ENCODE peak calls at places on chromosomes 4 and X, in seven cellular contexts. Z is transverse colon, J is breast epithelium, K is suprapubic skin, B is endothelial cell of umbilical vein, D is IMR-90, H is HCT116. V is an unnamed sample.

GRCh38 chr4:154686838-154687237 is 57.0 kb upstream of the LRAT start:
- DNase-seq in Z (no peak), J (no peak), K (no peak), B (no peak), D (no peak), H (no peak), V (no peak)

GRCh38 chrX:2710041-2710471 is 19.0 kb downstream of the CD99 start:
- DNase-seq in Z (peak), J (no peak), K (peak), B (peak), D (peak), H (peak), V (no peak)

GRCh38 chr4:73456177-73457022 is 20.4 kb downstream of the AFP start:
- DNase-seq in Z (no peak), J (no peak), K (no peak), B (no peak), D (no peak), H (no peak), V (no peak)

GRCh38 chr4:32831104-32831503 is 2110.9 kb downstream of the PCDH7 start:
- DNase-seq in Z (no peak), J (no peak), K (no peak), B (no peak), D (no peak), H (no peak), V (no peak)

GRCh38 chrX:150223176-150224015 is 139.7 kb upstream of the MAMLD1 start:
- DNase-seq in Z (no peak), J (no peak), K (no peak), B (no peak), D (no peak), H (no peak), V (no peak)

GRCh38 chrX:71212536-71212935 is 10.5 kb upstream of the GJB1 start:
- DNase-seq in Z (no peak), J (no peak), K (no peak), B (no peak), D (no peak), H (no peak), V (no peak)

GRCh38 chrX:153304988-153305736 is 16.4 kb downstream of the PNMA6F start:
- DNase-seq in Z (no peak), J (no peak), K (no peak), B (no peak), D (no peak), H (no peak), V (no peak)

GRCh38 chr4:38145033-38145673 is 185.0 kb downstream of the PTTG2 start:
- DNase-seq in Z (no peak), J (no peak), K (no peak), B (no peak), D (no peak), H (no peak), V (no peak)

DNA sequence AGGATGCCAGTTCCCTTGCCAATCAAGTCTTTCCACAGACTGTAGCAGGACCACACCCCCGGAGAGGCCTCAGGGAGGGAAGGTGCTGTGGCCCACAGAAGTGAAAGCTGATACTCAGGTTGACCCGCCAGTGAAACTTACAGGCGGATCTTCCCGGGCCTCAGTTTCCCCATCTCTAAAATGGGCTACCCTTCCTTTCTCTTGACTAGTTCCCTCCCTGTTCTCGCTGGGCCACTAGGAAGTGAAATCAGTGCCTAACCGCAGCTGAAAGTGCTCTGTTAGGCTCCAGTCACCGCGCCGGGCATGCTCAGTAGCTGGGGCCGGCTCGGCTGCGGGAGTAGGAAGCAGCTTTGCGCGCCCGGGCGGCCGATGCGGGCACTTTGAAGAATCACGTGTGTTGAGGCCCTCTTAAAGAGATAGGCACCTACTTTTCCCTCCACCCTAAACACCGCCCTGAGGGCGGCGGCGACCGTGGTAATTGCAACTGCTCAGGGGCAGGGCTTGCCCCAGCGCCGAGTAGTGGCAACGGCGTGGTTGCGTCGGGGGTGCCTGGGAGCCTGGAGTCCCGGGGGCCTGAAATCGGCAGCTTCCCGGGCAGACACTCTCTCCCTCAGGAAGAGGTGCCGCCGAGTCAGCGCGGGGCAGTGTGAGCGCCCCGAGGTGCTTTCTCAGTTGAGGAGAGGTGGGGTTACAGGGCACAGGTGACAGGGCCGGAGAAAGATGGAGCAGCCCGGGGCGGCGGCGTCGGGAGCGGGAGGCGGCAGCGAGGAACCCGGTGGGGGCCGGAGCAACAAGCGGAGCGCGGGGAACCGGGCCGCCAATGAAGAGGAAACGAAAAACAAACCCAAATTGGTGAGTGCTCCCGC is at the start of gene DIAPH2:
- DNase-seq in Z (peak), J (peak), K (peak), B (peak), D (peak), H (peak), V (peak)
- TF ChIP-seq POLR2A in Z (peak), J (no peak), K (no peak), B (no peak), D (peak), H (no peak), V (no peak)

GRCh38 chr4:186258216-186258811 is 7.7 kb upstream of the F11 start:
- DNase-seq in Z (no peak), J (no peak), K (no peak), B (no peak), D (no peak), H (no peak), V (no peak)
- TF ChIP-seq POLR2A in Z (no peak), J (no peak), K (no peak), B (no peak), D (no peak), H (no peak), V (no peak)

GRCh38 chr4:766152-766515 is 59.8 kb downstream of the CPLX1 start:
- DNase-seq in Z (no peak), J (no peak), K (no peak), B (no peak), D (peak), H (no peak), V (no peak)

GRCh38 chr4:763922-764321 is 58.3 kb downstream of the PCGF3 start:
- DNase-seq in Z (no peak), J (no peak), K (no peak), B (no peak), D (no peak), H (no peak), V (no peak)

GRCh38 chr4:763191-763810 is 57.7 kb downstream of the PCGF3 start:
- DNase-seq in Z (no peak), J (no peak), K (no peak), B (no peak), D (no peak), H (no peak), V (no peak)

GRCh38 chr4:762211-763190 is 56.9 kb downstream of the PCGF3 start:
- DNase-seq in Z (no peak), J (no peak), K (no peak), B (peak), D (no peak), H (no peak), V (no peak)

DNA sequence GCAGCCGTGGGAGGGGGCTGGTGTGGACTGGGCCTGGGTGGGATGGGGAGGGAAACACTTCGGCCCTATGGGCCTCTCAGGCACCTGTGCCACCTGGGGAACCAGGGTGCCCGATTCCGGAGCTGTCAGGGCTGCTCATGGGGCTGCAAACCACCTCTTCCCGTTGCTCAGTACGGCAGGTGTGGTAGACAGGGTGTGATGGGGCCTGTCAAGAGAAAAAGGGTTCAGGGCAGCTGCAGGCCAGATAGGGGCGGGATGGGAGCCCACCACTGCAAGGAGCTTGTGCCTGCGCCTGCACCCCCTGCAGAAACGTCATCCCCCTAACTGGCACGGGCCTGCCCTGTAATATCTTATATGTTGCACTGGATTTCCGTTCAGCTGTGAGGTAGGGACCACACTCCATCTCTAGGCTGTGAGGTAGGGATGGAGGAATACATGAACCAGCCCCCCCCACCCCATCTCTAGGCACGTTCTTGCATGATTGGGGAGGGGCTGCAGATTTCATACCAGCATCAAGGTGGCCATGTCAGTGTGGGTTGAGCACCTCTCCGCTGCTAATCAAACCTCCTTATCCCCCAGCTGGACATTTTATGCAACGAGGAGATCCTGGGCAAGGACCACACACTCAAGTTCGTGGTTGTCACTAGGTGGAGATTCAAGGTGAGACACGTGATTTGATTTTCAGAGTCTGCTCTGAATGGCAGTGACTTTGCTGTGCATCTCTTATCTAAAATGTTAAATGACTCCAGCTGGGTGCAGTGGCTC is 59.0 kb downstream of the PCGF3 start:
- DNase-seq in Z (no peak), J (no peak), K (no peak), B (no peak), D (no peak), H (no peak), V (no peak)
- TF ChIP-seq POLR2A in Z (no peak), J (no peak), K (no peak), B (peak), D (no peak), H (no peak), V (no peak)

GRCh38 chr4:79211490-79211889 is 114.4 kb downstream of the NAA11 start:
- DNase-seq in Z (no peak), J (no peak), K (no peak), B (no peak), D (no peak), H (no peak), V (no peak)
- TF ChIP-seq POLR2A in Z (no peak), J (no peak), K (no peak), B (no peak), D (no peak), H (no peak), V (no peak)

GRCh38 chr4:2934813-2935761 is 28.1 kb downstream of the NOP14 start:
- DNase-seq in Z (peak), J (peak), K (peak), B (peak), D (peak), H (peak), V (peak)
- TF ChIP-seq POLR2A in Z (peak), J (peak), K (peak), B (peak), D (peak), H (peak), V (peak)

V was measured in erythroblast.